ENCODE peak calls at places on chromosomes 4 and X, in eight cellular contexts. T is uterus, F is PC-9, G is heart right ventricle, U is endothelial cell, K is dorsolateral prefrontal cortex, R is bronchial epithelial cell, B is transverse colon. N is an unnamed sample.
A peak's percentile ranks its signal among the peaks of the same experiment; 100 is the strongest.

GRCh38 chrX:40402771-40403533 is 177.8 kb upstream of the ATP6AP2 start:
- DNase-seq in U (no peak), R (peak; percentile 38), T (peak; percentile 74), F (no peak), K (no peak), B (peak; percentile 21), G (peak; percentile 4), N (no peak)

GRCh38 chrX:134004038-134004437 is 18.6 kb upstream of the GPC3 start:
- DNase-seq in U (no peak), R (peak; percentile 88), F (no peak), T (peak; percentile 33), B (no peak), G (no peak), K (no peak), N (no peak)

GRCh38 chr4:8411351-8412180 is 29.0 kb downstream of the ACOX3 start:
- DNase-seq in G (no peak), T (no peak), K (no peak), F (no peak), B (no peak), R (no peak), U (no peak), N (no peak)

GRCh38 chr4:72323227-72323626 is 245.8 kb downstream of the ADAMTS3 start:
- DNase-seq in F (no peak), U (no peak), G (no peak), B (no peak), T (no peak), R (no peak), K (no peak), N (no peak)

GRCh38 chrX:40539214-40540142 is 41.3 kb upstream of the ATP6AP2 start:
- DNase-seq in K (no peak), U (peak; percentile 25), B (peak; percentile 49), F (no peak), G (peak; percentile 18), R (peak; percentile 61), T (peak; percentile 66), N (peak; percentile 72)

GRCh38 chrX:1809581-1809980 is 194.7 kb downstream of the ASMT start:
- DNase-seq in U (no peak), F (no peak), R (no peak), T (no peak), B (no peak), G (no peak), K (no peak), N (no peak)

GRCh38 chr4:70747874-70748273 is 26.1 kb downstream of the RUFY3 start:
- DNase-seq in U (no peak), T (no peak), B (no peak), G (no peak), K (no peak), F (no peak), R (no peak), N (no peak)

GRCh38 chrX:41384041-41384705 is 50.2 kb downstream of the DDX3X start:
- DNase-seq in T (peak; percentile 55), K (no peak), R (peak; percentile 74), G (peak; percentile 60), B (peak; percentile 79), F (peak; percentile 72), U (no peak), N (peak; percentile 82)

GRCh38 chr4:114349543-114350175 is 248.9 kb upstream of the UGT8 start:
- DNase-seq in F (no peak), G (no peak), K (no peak), U (no peak), B (no peak), T (no peak), R (peak; percentile 93), N (no peak)

GRCh38 chrX:152635941-152636340 is 1.8 kb upstream of the GABRQ start:
- DNase-seq in F (peak; percentile 62), G (peak; percentile 9), B (peak; percentile 10), R (peak; percentile 48), T (no peak), U (peak; percentile 41), K (no peak), N (no peak)

GRCh38 chrX:150690126-150690525 is 3.1 kb upstream of the MTMR1 start:
- DNase-seq in K (no peak), R (peak; percentile 84), B (no peak), T (no peak), U (no peak), F (peak; percentile 91), G (no peak), N (no peak)

GRCh38 chr4:143773998-143774898 is 73.8 kb upstream of the FREM3 start:
- DNase-seq in F (peak; percentile 41), R (peak; percentile 54), B (peak; percentile 38), T (no peak), K (no peak), U (peak; percentile 45), G (peak; percentile 6), N (no peak)

GRCh38 chr4:92519727-92520126 is 216.0 kb downstream of the GRID2 start:
- DNase-seq in R (no peak), T (no peak), F (no peak), B (no peak), K (no peak), U (no peak), G (no peak), N (no peak)

GRCh38 chr4:168769416-168769815 is 240.6 kb downstream of the CBR4 start:
- DNase-seq in K (no peak), F (no peak), G (no peak), T (peak; percentile 69), B (no peak), U (no peak), R (peak; percentile 58), N (no peak)

GRCh38 chr4:136818811-136819210 is 713.5 kb downstream of the PCDH18 start:
- DNase-seq in B (no peak), F (no peak), U (no peak), T (no peak), R (peak; percentile 1), G (no peak), K (no peak), N (no peak)

GRCh38 chr4:187209921-187210613 is 486.4 kb upstream of the FAT1 start:
- DNase-seq in T (no peak), U (no peak), F (no peak), G (no peak), B (no peak), R (peak; percentile 5), K (no peak), N (no peak)

GRCh38 chr4:83378426-83378825 is 43.8 kb upstream of the HPSE start:
- DNase-seq in T (no peak), K (no peak), U (no peak), G (no peak), R (no peak), B (no peak), F (no peak), N (no peak)

GRCh38 chrX:11703855-11704254 is 38.1 kb upstream of the ARHGAP6 start:
- DNase-seq in F (no peak), T (no peak), R (no peak), K (no peak), U (no peak), G (no peak), B (no peak), N (no peak)

GRCh38 chr4:54898941-54899340 is 226.5 kb downstream of the KDR start:
- DNase-seq in R (no peak), F (no peak), T (no peak), B (no peak), K (no peak), U (no peak), G (no peak), N (no peak)

GRCh38 chr4:87092389-87093141 is 127.9 kb downstream of the KLHL8 start:
- DNase-seq in U (no peak), R (peak; percentile 99), T (peak; percentile 75), G (peak; percentile 70), F (peak; percentile 91), K (peak; percentile 52), B (peak; percentile 77), N (no peak)

GRCh38 chr4:166279261-166279660 is 406.2 kb downstream of the TLL1 start:
- DNase-seq in R (no peak), G (no peak), T (no peak), U (no peak), B (no peak), F (no peak), K (no peak), N (no peak)

GRCh38 chrX:136063340-136064079 is 78.3 kb downstream of the SLC9A6 start:
- DNase-seq in T (peak; percentile 57), F (peak; percentile 87), U (no peak), K (no peak), B (no peak), G (peak; percentile 12), R (peak; percentile 54), N (peak; percentile 65)

GRCh38 chr4:82989567-82990429 is 20.8 kb downstream of the LIN54 start:
- DNase-seq in G (no peak), B (no peak), R (no peak), K (no peak), T (no peak), F (no peak), U (no peak), N (no peak)

GRCh38 chrX:133913658-133914388 is 71.6 kb downstream of the GPC3 start:
- DNase-seq in G (no peak), T (no peak), U (no peak), K (no peak), R (no peak), F (no peak), B (no peak), N (no peak)

DNA sequence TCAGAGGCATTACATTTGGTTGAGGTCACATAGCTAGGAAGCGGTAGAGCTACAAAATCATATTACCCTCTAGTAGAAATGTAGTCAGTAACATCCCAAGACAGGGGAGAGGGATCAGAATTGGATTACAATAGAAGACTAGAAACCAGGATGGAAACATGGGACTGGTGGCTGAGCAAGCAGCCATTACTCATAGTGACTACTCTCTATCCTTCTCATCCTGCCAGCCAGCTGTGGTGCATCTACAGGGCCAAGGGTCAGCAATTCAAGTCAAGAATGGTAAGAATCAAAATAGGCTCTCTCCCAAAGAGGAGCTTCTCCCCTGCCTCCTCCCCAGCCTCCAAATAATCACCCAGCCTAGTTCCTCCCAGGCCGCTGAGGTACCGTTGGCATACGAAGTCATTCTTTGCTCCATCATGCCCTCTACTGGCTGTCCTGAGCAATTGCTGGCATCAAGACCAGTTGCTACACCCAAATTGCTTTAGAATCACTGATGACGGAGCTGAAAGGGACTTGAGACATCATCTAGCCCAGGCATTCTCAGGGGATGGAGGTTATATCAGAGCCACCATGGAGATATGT is 19.4 kb downstream of the AWAT2 start:
- DNase-seq in U (peak; percentile 59), K (peak; percentile 43), R (peak; percentile 40), G (peak; percentile 46), F (no peak), B (peak; percentile 13), T (no peak), N (no peak)
- TF ChIP-seq CTCF in U (peak; percentile 59), K (peak; percentile 56), R (peak; percentile 69), G (peak; percentile 79), F (peak; percentile 71), B (peak; percentile 59), T (peak; percentile 37), N (peak; percentile 72)

GRCh38 chrX:50579955-50580354 is 109.3 kb upstream of the DGKK start:
- DNase-seq in G (peak; percentile 18), F (peak; percentile 35), T (peak; percentile 21), R (peak; percentile 60), B (peak; percentile 29), U (peak; percentile 39), K (no peak), N (no peak)
- TF ChIP-seq CTCF in G (peak; percentile 64), F (peak; percentile 44), T (peak; percentile 33), R (peak; percentile 46), B (peak; percentile 45), U (peak; percentile 71), K (peak; percentile 48), N (peak; percentile 24)

GRCh38 chr4:170058745-170059144 is 31.0 kb downstream of the AADAT start:
- DNase-seq in B (no peak), U (no peak), F (no peak), K (no peak), R (no peak), G (no peak), T (no peak), N (no peak)
- TF ChIP-seq CTCF in B (no peak), U (no peak), F (no peak), K (no peak), R (no peak), G (no peak), T (no peak), N (no peak)

GRCh38 chr4:24396988-24397387 is 187.4 kb downstream of the DHX15 start:
- DNase-seq in F (no peak), K (no peak), U (no peak), T (no peak), R (no peak), G (no peak), B (no peak), N (no peak)
- TF ChIP-seq CTCF in F (no peak), K (no peak), U (no peak), T (no peak), R (no peak), G (no peak), B (no peak), N (no peak)